ENCODE peak calls at places on chromosomes 11 and 22, in five cellular contexts. F, Z, T, P and Q are unnamed samples.

GRCh38 chr11:47259178-47259977 is 1.6 kb downstream of the NR1H3 start:
- DNase-seq in Z (no peak), T (peak; percentile 6), P (no peak), F (no peak), Q (peak; percentile 30)

GRCh38 chr11:97794876-97795275 is 1225.9 kb upstream of the CNTN5 start:
- DNase-seq in P (no peak), T (no peak), Z (no peak), F (peak; percentile 9), Q (no peak)

GRCh38 chr11:123301696-123302400 is 106.8 kb upstream of the CLMP start:
- DNase-seq in T (no peak), P (peak; percentile 60), F (peak; percentile 34), Z (peak; percentile 36), Q (peak; percentile 65)

GRCh38 chr22:40385041-40385782 is 14.8 kb downstream of the SGSM3 start:
- DNase-seq in P (no peak), T (no peak), Z (peak; percentile 34), F (no peak), Q (no peak)

GRCh38 chr22:50697667-50698506 is 25.3 kb downstream of the SHANK3 start:
- DNase-seq in T (no peak), F (no peak), P (peak; percentile 17), Z (no peak), Q (no peak)

GRCh38 chr11:94128171-94128745 is 383 bp upstream of the PANX1 start:
- DNase-seq in F (no peak), Z (peak; percentile 40), T (peak; percentile 41), P (no peak), Q (no peak)

GRCh38 chr11:76560219-76560618 is 110.3 kb downstream of the LRRC32 start:
- DNase-seq in P (no peak), T (no peak), Z (no peak), F (peak; percentile 10), Q (no peak)

GRCh38 chr22:41557401-41558240 is 3.2 kb upstream of the CSDC2 start:
- DNase-seq in T (peak; percentile 46), Z (peak; percentile 79), P (peak; percentile 57), F (peak; percentile 92), Q (peak; percentile 68)

GRCh38 chr11:34624069-34624468 is 3.2 kb downstream of the EHF start:
- DNase-seq in T (no peak), F (no peak), Z (peak; percentile 50), P (no peak), Q (no peak)

GRCh38 chr11:18115360-18116127 is 9.7 kb upstream of the SAAL1 start:
- DNase-seq in T (peak; percentile 24), P (peak; percentile 58), F (peak; percentile 38), Z (peak; percentile 70), Q (peak; percentile 73)

GRCh38 chr11:118343248-118343647 is 743 bp upstream of the CD3D start:
- DNase-seq in P (no peak), F (no peak), Z (no peak), T (no peak), Q (no peak)

GRCh38 chr11:77188912-77189491 is 61.0 kb downstream of the MYO7A start:
- DNase-seq in P (no peak), F (no peak), Z (no peak), T (no peak), Q (no peak)

GRCh38 chr11:44949160-44950035 is 1.3 kb downstream of the TP53I11 start:
- DNase-seq in T (no peak), Z (no peak), F (peak; percentile 40), P (no peak), Q (no peak)

GRCh38 chr11:11027271-11027670 is 169.4 kb upstream of the ZBED5 start:
- DNase-seq in P (no peak), T (no peak), Z (no peak), F (peak; percentile 84), Q (no peak)

GRCh38 chr22:31474743-31475142 is 14.9 kb downstream of the EIF4ENIF1 start:
- DNase-seq in Z (no peak), F (peak; percentile 69), T (no peak), P (no peak), Q (no peak)

GRCh38 chr11:66144000-66144678 is 74.1 kb downstream of the PACS1 start:
- DNase-seq in P (no peak), T (no peak), F (no peak), Z (no peak), Q (no peak)

GRCh38 chr11:14384338-14384737 is 25.4 kb upstream of the RRAS2 start:
- DNase-seq in P (no peak), F (peak; percentile 27), Z (no peak), T (no peak), Q (no peak)